ENCODE peak calls at places on chromosomes 7 and 10, in five cellular contexts. U, B, R, C and L are unnamed samples.

GRCh38 chr10:118256825-118257570 is 85.1 kb downstream of the FAM204A start:
- DNase-seq in C (no peak), R (no peak), B (no peak), U (no peak), L (no peak)

GRCh38 chr10:29736325-29737208 is 101.8 kb upstream of the SVIL start:
- DNase-seq in R (peak), U (peak), C (peak), B (peak), L (peak)

GRCh38 chr7:137670521-137671064 is 176.2 kb downstream of the DGKI start:
- DNase-seq in R (no peak), U (peak), B (no peak), C (peak), L (no peak)

GRCh38 chr7:2687338-2687869 is 598 bp upstream of the AMZ1 start:
- DNase-seq in U (no peak), R (no peak), C (no peak), B (no peak), L (no peak)

GRCh38 chr10:118957966-118958365 is 71.5 kb upstream of the NANOS1 start:
- DNase-seq in R (no peak), B (no peak), U (no peak), C (no peak), L (no peak)

GRCh38 chr10:26486304-26486703 is 48.2 kb downstream of the APBB1IP start:
- DNase-seq in C (peak), B (no peak), U (peak), R (peak), L (no peak)

GRCh38 chr7:29606287-29606721 is 42.7 kb downstream of the PRR15 start:
- DNase-seq in B (no peak), U (peak), R (peak), C (peak), L (no peak)

GRCh38 chr10:84262190-84262956 is 17.5 kb downstream of the RGR start:
- DNase-seq in U (no peak), R (no peak), C (no peak), B (no peak), L (no peak)

GRCh38 chr7:134957005-134957404 is 29.3 kb upstream of the AGBL3 start:
- DNase-seq in B (no peak), U (no peak), R (no peak), C (no peak), L (no peak)

GRCh38 chr7:131327049-131327625 is 539 bp upstream of the MKLN1 start:
- DNase-seq in B (no peak), R (peak), U (peak), C (peak), L (no peak)

GRCh38 chr7:129452589-129453231 is 18.5 kb downstream of the STRIP2 start:
- DNase-seq in U (no peak), C (peak), R (no peak), B (no peak), L (no peak)

GRCh38 chr7:91945476-91945875 is 4.8 kb downstream of the AKAP9 start:
- DNase-seq in R (peak), U (peak), C (peak), B (no peak), L (no peak)

GRCh38 chr10:49678827-49679479 is 498 bp upstream of the C10orf53 start:
- DNase-seq in C (no peak), B (no peak), U (no peak), R (no peak), L (peak)

GRCh38 chr10:49682879-49683278 is 3.4 kb downstream of the C10orf53 start:
- DNase-seq in U (no peak), R (no peak), B (no peak), C (no peak), L (no peak)

GRCh38 chr10:49679480-49679893 is at the start of gene C10orf53:
- DNase-seq in R (peak), B (no peak), C (no peak), U (peak), L (peak)
- H3K4me3 ChIP-seq in R (no peak), B (no peak), C (no peak), U (no peak), L (peak)

GRCh38 chr10:130411496-130412070 is 275.4 kb downstream of the GLRX3 start:
- DNase-seq in C (no peak), B (no peak), R (no peak), U (no peak), L (peak)

GRCh38 chr10:130412317-130412716 is 276.1 kb downstream of the GLRX3 start:
- DNase-seq in U (no peak), C (no peak), R (no peak), B (no peak), L (peak)

GRCh38 chr10:130418731-130419130 is 282.5 kb downstream of the GLRX3 start:
- DNase-seq in R (no peak), B (no peak), C (no peak), U (no peak), L (peak)

GRCh38 chr10:130421909-130422308 is 285.7 kb downstream of the GLRX3 start:
- DNase-seq in C (no peak), B (no peak), U (no peak), R (no peak), L (peak)

GRCh38 chr10:130416334-130416950 is 280.3 kb downstream of the GLRX3 start:
- DNase-seq in B (no peak), U (no peak), R (no peak), C (no peak), L (peak)
- TF ChIP-seq CTCF in B (no peak), U (no peak), R (no peak), C (no peak), L (no peak)

GRCh38 chr7:24435002-24435401 is 138.2 kb upstream of the PALS2 start:
- DNase-seq in R (no peak), C (no peak), B (no peak), U (no peak), L (no peak)
- H3K27ac ChIP-seq in R (no peak), C (no peak), B (no peak), U (no peak), L (no peak)

GRCh38 chr7:133629696-133630095 is 376.8 kb downstream of the EXOC4 start:
- DNase-seq in B (no peak), R (no peak), C (no peak), U (no peak), L (no peak)

GRCh38 chr7:133635541-133635940 is 382.7 kb downstream of the EXOC4 start:
- DNase-seq in R (no peak), C (no peak), U (no peak), B (no peak), L (no peak)

GRCh38 chr7:133638835-133639234 is 386.0 kb downstream of the EXOC4 start:
- DNase-seq in B (no peak), C (no peak), R (no peak), U (no peak), L (no peak)

DNA sequence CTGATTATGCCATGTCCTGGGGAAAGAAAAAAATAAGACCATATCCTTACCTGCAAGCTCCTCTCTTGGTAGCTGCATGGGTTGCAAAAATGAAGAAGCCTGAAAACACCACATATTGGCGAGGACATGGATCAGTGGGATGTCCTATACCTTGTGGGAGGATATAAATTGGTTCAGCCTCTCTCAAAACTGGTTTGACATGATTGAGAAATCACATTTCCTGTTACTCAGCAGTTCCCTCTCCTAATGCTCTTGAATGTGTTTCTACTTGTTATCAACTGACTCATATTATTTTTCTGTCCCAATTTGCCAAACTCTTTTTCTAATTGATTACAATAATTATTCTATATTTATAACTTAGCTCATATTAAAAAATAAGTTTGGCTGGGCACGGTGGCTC is 380.2 kb downstream of the EXOC4 start:
- DNase-seq in R (no peak), B (no peak), C (peak), U (peak), L (no peak)
- H3K4me3 ChIP-seq in R (no peak), B (no peak), C (no peak), U (no peak), L (no peak)

GRCh38 chr10:12614390-12615003 is 265.1 kb downstream of the CAMK1D start:
- DNase-seq in B (no peak), C (no peak), R (no peak), U (no peak), L (no peak)
- TF ChIP-seq CTCF in B (no peak), C (no peak), R (no peak), U (no peak), L (no peak)

DNA sequence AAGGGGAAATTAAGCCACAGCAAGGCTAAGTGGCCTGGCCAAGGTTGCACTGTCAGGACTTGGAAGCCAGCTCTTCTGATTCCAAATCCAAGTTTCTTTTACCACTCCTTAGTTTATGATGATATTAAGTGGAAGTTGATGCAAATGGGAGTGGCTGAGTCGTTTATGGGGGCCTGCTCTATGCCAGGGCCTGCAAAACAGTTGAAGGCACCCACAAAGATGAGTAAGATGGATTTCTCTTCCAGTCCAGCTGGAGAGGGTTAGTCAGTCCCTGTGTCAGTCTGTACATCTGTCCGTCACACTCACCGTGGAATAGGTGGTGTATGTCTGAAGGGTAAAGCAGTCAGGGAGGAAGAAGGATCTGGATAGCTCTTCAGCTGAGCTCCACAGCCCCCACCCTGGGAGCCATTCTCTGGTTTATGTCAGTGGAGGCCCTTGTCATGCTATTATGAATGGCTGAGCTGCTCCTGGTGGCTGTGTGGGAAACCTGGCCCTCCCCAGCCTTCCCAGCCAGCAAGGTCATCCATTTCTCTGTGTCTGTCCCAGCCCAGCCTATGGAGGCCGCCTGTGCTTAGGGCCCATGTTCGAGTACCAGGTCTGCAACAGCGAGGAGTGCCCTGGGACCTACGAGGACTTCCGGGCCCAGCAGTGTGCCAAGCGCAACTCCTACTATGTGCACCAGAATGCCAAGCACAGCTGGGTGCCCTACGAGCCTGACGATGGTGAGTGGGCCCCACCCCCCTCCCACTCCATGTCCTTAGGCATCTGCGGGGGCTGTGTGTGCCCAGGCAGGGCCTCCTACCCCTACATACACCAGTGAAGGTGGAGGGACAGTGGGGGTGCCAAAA is 44.5 kb downstream of the TBATA start:
- DNase-seq in R (no peak), B (no peak), U (no peak), C (no peak), L (no peak)
- H3K27ac ChIP-seq in R (no peak), B (no peak), U (no peak), C (no peak), L (no peak)

DNA sequence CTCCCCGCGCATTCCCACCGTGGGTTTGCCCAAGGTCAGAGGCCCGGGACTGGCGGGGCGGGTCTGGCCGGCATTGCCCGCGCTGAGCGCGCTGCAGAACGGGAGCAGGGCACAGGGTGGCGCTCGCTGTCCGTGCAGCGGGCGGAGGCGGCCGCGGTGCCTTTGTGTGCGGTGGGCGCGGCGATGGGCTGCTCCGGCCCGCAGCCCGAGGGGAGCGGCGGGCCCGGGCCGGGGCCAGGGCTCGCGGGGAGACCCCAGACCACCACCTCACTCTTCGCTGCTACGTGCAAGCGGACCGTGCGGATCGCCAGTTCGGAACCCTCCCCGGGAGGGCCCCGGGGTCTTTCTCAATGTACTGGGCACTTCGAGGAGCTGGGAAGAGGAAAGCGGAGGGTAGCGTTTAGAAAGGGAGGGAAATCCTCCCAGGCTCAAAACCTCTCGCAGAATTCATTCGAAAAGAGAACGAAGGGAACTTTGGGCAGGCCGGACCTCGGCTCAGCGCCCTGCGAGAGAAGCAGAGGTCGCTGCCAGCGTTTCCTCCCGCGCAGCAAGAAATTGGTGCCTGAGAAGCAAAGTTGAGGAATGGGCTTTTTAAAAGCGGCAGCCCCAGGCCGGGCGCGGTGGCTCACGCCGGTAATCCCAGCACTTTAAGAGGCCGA is 8.5 kb downstream of the SP8 start:
- DNase-seq in U (no peak), B (no peak), C (peak), R (peak), L (no peak)
- H3K4me3 ChIP-seq in U (no peak), B (no peak), C (peak), R (peak), L (peak)

DNA sequence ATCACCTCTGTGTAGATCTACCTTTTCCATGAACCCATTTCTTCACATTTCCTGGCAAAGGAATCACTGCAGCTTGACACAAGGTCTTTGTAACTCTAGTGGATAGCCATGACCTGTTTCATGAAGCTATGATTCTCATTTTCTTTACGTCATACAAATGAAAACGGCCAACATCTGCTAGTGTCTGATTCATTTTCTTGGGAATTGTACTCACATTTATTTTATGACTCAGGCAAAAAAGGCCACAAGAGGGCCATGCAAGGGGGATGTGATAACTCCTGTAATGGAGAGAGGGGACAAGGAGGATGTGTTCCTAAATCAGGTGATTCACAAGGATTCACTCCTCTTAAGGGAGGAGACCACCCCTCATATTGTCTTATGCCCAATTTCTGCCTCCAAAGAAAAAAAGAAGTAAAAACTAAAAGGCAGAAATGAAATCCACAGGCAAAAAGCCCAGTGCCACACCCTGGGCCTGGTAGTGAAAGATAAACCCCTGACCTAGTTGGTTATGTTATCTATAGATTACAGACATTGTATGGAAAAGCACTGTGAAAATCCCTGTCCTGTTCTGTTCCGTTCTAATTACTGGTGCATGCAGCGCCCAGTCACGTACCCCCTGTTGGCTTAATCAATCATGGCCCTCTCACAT is 249.9 kb downstream of the IPMK start:
- DNase-seq in C (peak), B (no peak), U (peak), R (no peak), L (no peak)
- TF ChIP-seq CTCF in C (peak), B (no peak), U (peak), R (no peak), L (no peak)

DNA sequence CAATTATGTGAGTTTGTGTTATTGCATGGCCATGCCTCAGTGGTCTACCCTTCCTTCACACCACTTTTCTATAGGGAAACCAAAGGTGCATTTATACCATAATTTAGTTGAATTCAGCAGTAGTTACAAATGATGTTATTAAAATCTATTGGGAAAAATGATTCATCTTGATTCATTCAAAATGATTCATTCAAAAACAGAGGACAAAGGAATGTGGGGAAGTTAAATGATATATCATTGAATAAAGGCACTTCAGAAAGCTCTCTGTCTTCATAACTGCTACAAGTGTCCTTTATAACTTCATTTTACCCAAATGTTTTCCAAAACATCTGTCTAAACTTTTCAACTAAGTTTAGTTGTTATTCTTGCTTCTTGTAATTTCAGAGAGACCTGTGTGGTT is 722.9 kb downstream of the GRM8 start:
- DNase-seq in U (no peak), B (no peak), R (no peak), C (peak), L (no peak)
- H3K27ac ChIP-seq in U (no peak), B (no peak), R (no peak), C (no peak), L (no peak)

GRCh38 chr7:158588878-158589442 is 1.3 kb upstream of the PTPRN2 start:
- DNase-seq in R (no peak), U (no peak), B (no peak), C (no peak), L (no peak)
- H3K4me3 ChIP-seq in R (no peak), U (no peak), B (no peak), C (no peak), L (no peak)